ENCODE peak calls at places on chromosomes 7 and 10, in six cellular contexts. Z, Q, P, D, K and N are unnamed samples.

GRCh38 chr7:27961255-27961654 is 219.3 kb downstream of the JAZF1 start:
- DNase-seq in Z (peak; percentile 16), Q (no peak), P (peak; percentile 61), D (no peak), K (peak; percentile 72), N (no peak)

GRCh38 chr10:68419376-68419775 is 12.3 kb upstream of the RUFY2 start:
- DNase-seq in Z (no peak), Q (no peak), P (no peak), D (no peak), K (no peak), N (no peak)

GRCh38 chr7:79741684-79742083 is 288.2 kb upstream of the MAGI2 start:
- DNase-seq in Z (peak; percentile 26), Q (no peak), P (no peak), D (no peak), K (no peak), N (no peak)

GRCh38 chr7:118045629-118046028 is 138.3 kb upstream of the LSM8 start:
- DNase-seq in Z (no peak), Q (no peak), P (no peak), D (no peak), K (no peak), N (no peak)

GRCh38 chr7:110759069-110759468 is 331.9 kb upstream of the LRRN3 start:
- DNase-seq in Z (no peak), Q (no peak), P (no peak), D (no peak), K (peak; percentile 2), N (no peak)

GRCh38 chr10:60186315-60187071 is 203.2 kb downstream of the ANK3 start:
- DNase-seq in Z (no peak), Q (no peak), P (no peak), D (no peak), K (no peak), N (no peak)

GRCh38 chr10:79181680-79182079 is 112.9 kb downstream of the ZMIZ1 start:
- DNase-seq in Z (no peak), Q (no peak), P (no peak), D (no peak), K (peak; percentile 63), N (no peak)

GRCh38 chr10:4780097-4780496 is 45.9 kb upstream of the AKR1E2 start:
- DNase-seq in Z (no peak), Q (no peak), P (no peak), D (no peak), K (no peak), N (no peak)

GRCh38 chr7:154795014-154795413 is 207.9 kb downstream of the PAXIP1 start:
- DNase-seq in Z (no peak), Q (no peak), P (no peak), D (no peak), K (no peak), N (no peak)

GRCh38 chr10:132484922-132485321 is 52.7 kb upstream of the INPP5A start:
- DNase-seq in Z (no peak), Q (no peak), P (no peak), D (no peak), K (no peak), N (no peak)

GRCh38 chr7:108097703-108098102 is 32.5 kb downstream of the LAMB4 start:
- DNase-seq in Z (peak; percentile 77), Q (no peak), P (no peak), D (no peak), K (no peak), N (no peak)

GRCh38 chr7:69276011-69276729 is 322.1 kb upstream of the AUTS2 start:
- DNase-seq in Z (no peak), Q (no peak), P (no peak), D (no peak), K (no peak), N (no peak)

GRCh38 chr7:158868754-158869410 is 12.5 kb downstream of the DYNC2I1 start:
- DNase-seq in Z (no peak), Q (no peak), P (no peak), D (no peak), K (no peak), N (no peak)

GRCh38 chr10:52004342-52004949 is 305.1 kb upstream of the CSTF2T start:
- DNase-seq in Z (peak; percentile 58), Q (no peak), P (no peak), D (no peak), K (peak; percentile 16), N (no peak)